ENCODE peak calls at places on chromosomes 2 and 18, in five cellular contexts. M is PC-3, Y is Karpas-422, T is GM23248, O is mammary epithelial cell. R is an unnamed sample.

GRCh38 chr2:164840458-164840929 is 1.1 kb downstream of the COBLL1 start:
- DNase-seq in M (peak), Y (no peak), T (peak), O (peak), R (no peak)

GRCh38 chr2:10584843-10585475 is 104.8 kb downstream of the NOL10 start:
- DNase-seq in O (peak), M (peak), Y (no peak), T (peak), R (no peak)

GRCh38 chr18:38241736-38242135 is 676.1 kb upstream of the CELF4 start:
- DNase-seq in M (no peak), Y (no peak), T (peak), O (peak), R (no peak)

GRCh38 chr2:149330127-149331022 is at the start of gene LYPD6:
- DNase-seq in M (peak), O (peak), T (peak), Y (no peak), R (no peak)

GRCh38 chr2:64525323-64525625 is 1.1 kb downstream of the AFTPH start:
- DNase-seq in T (peak), O (peak), M (peak), Y (peak), R (no peak)

GRCh38 chr2:7111626-7112025 is 194.4 kb downstream of the RNF144A start:
- DNase-seq in M (peak), T (peak), O (peak), Y (peak), R (no peak)

GRCh38 chr2:195658541-195658890 is 1.5 kb downstream of the SLC39A10 start:
- DNase-seq in T (peak), O (peak), Y (peak), M (peak), R (peak)

GRCh38 chr2:33457588-33458247 is 18.7 kb upstream of the RASGRP3 start:
- DNase-seq in T (no peak), O (no peak), Y (no peak), M (no peak), R (no peak)

GRCh38 chr2:55418512-55419235 is 982 bp downstream of the CCDC88A start:
- DNase-seq in Y (peak), T (peak), O (peak), M (no peak), R (no peak)

GRCh38 chr2:41784496-41784895 is 263.3 kb upstream of the PKDCC start:
- DNase-seq in M (peak), Y (no peak), O (no peak), T (no peak), R (no peak)

GRCh38 chr2:203783496-203784203 is 77.2 kb downstream of the CD28 start:
- DNase-seq in O (no peak), T (peak), M (no peak), Y (no peak), R (no peak)

GRCh38 chr2:128654404-128654803 is 335.7 kb upstream of the HS6ST1 start:
- DNase-seq in T (no peak), Y (peak), O (no peak), M (no peak), R (no peak)

GRCh38 chr2:109242654-109243331 is 113.8 kb downstream of the SH3RF3 start:
- DNase-seq in Y (no peak), M (peak), T (peak), O (peak), R (no peak)

GRCh38 chr2:231621051-231621879 is 28.6 kb downstream of the TEX44 start:
- DNase-seq in M (peak), T (no peak), O (no peak), Y (no peak), R (no peak)
- H3K9ac ChIP-seq in M (peak), T (no peak), O (no peak), Y (no peak), R (no peak)

DNA sequence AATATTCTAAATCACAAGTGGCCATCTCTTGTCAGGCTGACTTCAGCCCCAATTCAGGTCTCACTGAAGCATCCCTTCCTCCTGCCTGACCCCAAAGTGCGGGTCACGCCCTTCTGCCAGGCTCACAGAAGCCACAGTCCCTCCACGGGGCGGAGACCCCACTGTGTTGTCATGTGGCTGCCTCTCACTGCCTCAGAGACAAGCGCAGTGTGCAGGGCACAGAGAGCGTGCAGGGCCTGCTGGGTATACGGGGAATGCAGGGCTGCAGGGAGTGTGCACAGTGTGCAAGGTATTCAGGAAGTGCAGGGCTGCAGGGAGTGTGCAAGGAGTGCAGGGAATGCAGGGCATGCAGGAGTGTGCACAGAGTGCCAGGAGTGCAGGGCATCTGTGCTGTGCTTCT is 32.7 kb upstream of the B3GNT7 start:
- DNase-seq in T (no peak), O (no peak), Y (no peak), M (no peak), R (no peak)
- H3K9ac ChIP-seq in T (no peak), O (no peak), Y (no peak), M (no peak), R (no peak)

GRCh38 chr18:35030234-35030989 is 10.8 kb upstream of the MAPRE2 start:
- DNase-seq in Y (peak), O (no peak), T (no peak), M (no peak), R (peak)
- H3K9ac ChIP-seq in Y (peak), O (no peak), T (peak), M (no peak), R (peak)

GRCh38 chr18:23721711-23722479 is 32.6 kb downstream of the LAMA3 start:
- DNase-seq in Y (no peak), M (no peak), T (peak), O (no peak), R (no peak)
- H3K9ac ChIP-seq in Y (no peak), M (no peak), T (no peak), O (no peak), R (no peak)

GRCh38 chr18:49966090-49966489 is 152.8 kb upstream of the ACAA2 start:
- DNase-seq in M (no peak), Y (no peak), T (no peak), O (no peak), R (no peak)

GRCh38 chr18:49967171-49967570 is 153.8 kb upstream of the ACAA2 start:
- DNase-seq in Y (no peak), M (peak), T (no peak), O (no peak), R (no peak)

GRCh38 chr18:49970288-49970687 is 157.0 kb upstream of the ACAA2 start:
- DNase-seq in T (no peak), M (no peak), Y (no peak), O (no peak), R (no peak)

GRCh38 chr18:49968649-49969309 is 155.4 kb upstream of the ACAA2 start:
- DNase-seq in T (no peak), M (no peak), Y (no peak), O (no peak), R (no peak)

GRCh38 chr18:49967914-49968313 is 154.6 kb upstream of the ACAA2 start:
- DNase-seq in Y (no peak), T (no peak), O (no peak), M (no peak), R (no peak)
- H3K9ac ChIP-seq in Y (no peak), T (no peak), O (no peak), M (no peak), R (no peak)

DNA sequence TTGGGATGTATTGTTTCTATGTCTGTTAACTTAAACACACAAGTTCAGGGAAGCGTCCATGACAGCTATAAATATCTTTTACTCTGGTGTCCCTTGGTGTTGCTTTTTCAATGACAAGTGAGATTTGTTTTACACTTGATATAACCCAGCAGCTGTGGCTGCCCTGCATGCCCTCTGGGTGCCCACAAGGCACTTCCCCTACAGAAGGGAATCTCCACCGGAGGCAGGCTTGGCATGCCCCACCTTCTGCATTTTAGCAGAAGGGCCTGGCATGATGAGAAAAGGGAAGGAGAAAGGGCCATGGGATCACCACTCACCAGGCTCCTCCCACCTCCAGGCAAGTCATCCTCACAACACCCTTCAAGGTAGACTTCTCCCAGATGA is 68.7 kb downstream of the TMEM247 start:
- DNase-seq in T (no peak), M (no peak), O (no peak), Y (no peak), R (no peak)
- H3K9ac ChIP-seq in T (no peak), M (no peak), O (no peak), Y (no peak), R (no peak)

GRCh38 chr18:48785091-48785614 is 165.6 kb downstream of the SMAD7 start:
- DNase-seq in T (no peak), O (no peak), Y (peak), M (no peak), R (no peak)

GRCh38 chr18:48788378-48788777 is 162.4 kb downstream of the SMAD7 start:
- DNase-seq in Y (no peak), O (no peak), T (no peak), M (no peak), R (no peak)

GRCh38 chr18:48787523-48788151 is 163.1 kb downstream of the SMAD7 start:
- DNase-seq in M (no peak), O (no peak), Y (no peak), T (peak), R (no peak)

GRCh38 chr18:48785686-48786470 is 164.9 kb downstream of the SMAD7 start:
- DNase-seq in O (no peak), Y (no peak), M (no peak), T (no peak), R (no peak)

GRCh38 chr18:48786621-48787522 is 163.9 kb downstream of the SMAD7 start:
- DNase-seq in Y (no peak), M (no peak), O (no peak), T (no peak), R (no peak)
- H3K9ac ChIP-seq in Y (no peak), M (no peak), O (no peak), T (no peak), R (no peak)

DNA sequence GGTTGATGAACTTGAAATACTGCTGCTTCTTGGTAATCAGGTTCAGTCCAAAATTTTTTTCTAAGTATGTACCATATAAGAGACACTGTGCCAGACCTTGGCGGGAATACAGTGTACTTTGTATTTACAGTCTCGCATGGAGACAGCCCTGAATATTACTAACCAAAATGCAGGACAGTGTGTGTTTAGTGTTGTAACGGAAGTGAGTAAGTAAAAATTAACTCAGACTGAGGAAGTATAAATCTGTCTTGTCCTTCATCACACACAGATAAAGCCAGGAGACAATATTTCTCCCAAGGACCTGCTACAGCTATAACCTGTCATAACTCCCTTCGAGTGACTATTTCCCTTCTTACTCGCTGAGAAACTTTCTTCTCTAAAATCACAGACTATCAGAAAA is 76.9 kb downstream of the ACTR3 start:
- DNase-seq in T (peak), Y (no peak), M (peak), O (no peak), R (no peak)
- H3K9ac ChIP-seq in T (no peak), Y (no peak), M (no peak), O (no peak), R (no peak)